ENCODE peak calls at places on chromosomes 1 and 21, in five cellular contexts. F is caudate nucleus, J is amniotic stem cell, T is fibroblast of pulmonary artery, K is immature natural killer cell. N is an unnamed sample.

GRCh38 chr21:46663754-46664153 is 28.3 kb downstream of the PRMT2 start:
- DNase-seq in F (no peak), J (no peak), T (no peak), K (no peak), N (no peak)

GRCh38 chr1:230463326-230463725 is 37.2 kb upstream of the PGBD5 start:
- DNase-seq in F (no peak), J (no peak), T (no peak), K (no peak), N (no peak)

GRCh38 chr1:51768971-51769601 is 109.4 kb downstream of the NRDC start:
- DNase-seq in F (no peak), J (peak), T (peak), K (peak), N (peak)

GRCh38 chr1:89808429-89809117 is 12.3 kb upstream of the LRRC8D start:
- DNase-seq in F (no peak), J (no peak), T (peak), K (no peak), N (no peak)

GRCh38 chr1:116122955-116123757 is 12.0 kb downstream of the MAB21L3 start:
- DNase-seq in F (no peak), J (peak), T (peak), K (no peak), N (peak)

GRCh38 chr1:213697192-213697802 is 290.5 kb upstream of the PROX1 start:
- DNase-seq in F (no peak), J (no peak), T (no peak), K (no peak), N (no peak)

GRCh38 chr1:37905624-37906196 is 41.1 kb downstream of the INPP5B start:
- DNase-seq in F (no peak), J (no peak), T (no peak), K (no peak), N (no peak)

GRCh38 chr1:82718719-82719419 is 918.1 kb downstream of the ADGRL2 start:
- DNase-seq in F (no peak), J (no peak), T (no peak), K (no peak), N (no peak)

GRCh38 chr1:17596186-17596585 is 56.7 kb downstream of the ARHGEF10L start:
- DNase-seq in F (no peak), J (no peak), T (no peak), K (no peak), N (no peak)

GRCh38 chr1:205545991-205546390 is 41.5 kb downstream of the CDK18 start:
- DNase-seq in F (no peak), J (no peak), T (no peak), K (no peak), N (no peak)

GRCh38 chr1:167720965-167721616 is 691 bp upstream of the MPZL1 start:
- DNase-seq in F (peak), J (peak), T (peak), K (no peak), N (peak)

GRCh38 chr1:207925210-207925609 is 14.3 kb upstream of the CD34 start:
- DNase-seq in F (no peak), J (peak), T (peak), K (no peak), N (peak)

GRCh38 chr1:46401964-46402626 is 8.0 kb downstream of the FAAH start:
- DNase-seq in F (peak), J (peak), T (peak), K (no peak), N (peak)

GRCh38 chr1:46575778-46576177 is 24.3 kb upstream of the KNCN start:
- DNase-seq in F (no peak), J (no peak), T (no peak), K (no peak), N (no peak)

GRCh38 chr1:61183471-61184034 is 101.2 kb downstream of the NFIA start:
- DNase-seq in F (peak), J (no peak), T (peak), K (no peak), N (peak)

GRCh38 chr1:31919591-31919990 is 18.6 kb downstream of the PTP4A2 start:
- DNase-seq in F (no peak), J (no peak), T (no peak), K (no peak), N (no peak)

GRCh38 chr1:54289939-54290233 is 89.9 kb downstream of the MRPL37 start:
- DNase-seq in F (no peak), J (no peak), T (no peak), K (no peak), N (no peak)

GRCh38 chr1:246004281-246004680 is 502.8 kb downstream of the SMYD3 start:
- DNase-seq in F (no peak), J (no peak), T (no peak), K (no peak), N (no peak)

GRCh38 chr1:85465099-85465790 is at the start of gene DDAH1:
- DNase-seq in F (no peak), J (no peak), T (peak), K (no peak), N (peak)

GRCh38 chr1:28631713-28632112 is 11.2 kb downstream of the TAF12 start:
- DNase-seq in F (no peak), J (no peak), T (no peak), K (no peak), N (no peak)

GRCh38 chr1:59814901-59815825 is at the start of gene HOOK1:
- DNase-seq in F (no peak), J (no peak), T (no peak), K (no peak), N (no peak)

GRCh38 chr1:230749635-230750034 is 2.4 kb downstream of the CAPN9 start:
- DNase-seq in F (no peak), J (no peak), T (no peak), K (no peak), N (no peak)

GRCh38 chr1:115426271-115426771 is 88.3 kb upstream of the NGF start:
- DNase-seq in F (no peak), J (peak), T (peak), K (no peak), N (peak)

GRCh38 chr1:178151831-178152230 is 57.9 kb downstream of the RASAL2 start:
- DNase-seq in F (no peak), J (no peak), T (no peak), K (no peak), N (no peak)

GRCh38 chr1:33036051-33036525 is 595 bp downstream of the AK2 start:
- DNase-seq in F (no peak), J (no peak), T (no peak), K (no peak), N (no peak)

GRCh38 chr21:44892536-44893277 is 19.2 kb upstream of the PTTG1IP start:
- DNase-seq in F (peak), J (no peak), T (peak), K (peak), N (peak)

GRCh38 chr1:212752934-212753497 is 38.6 kb downstream of the NSL1 start:
- DNase-seq in F (no peak), J (no peak), T (peak), K (no peak), N (no peak)

GRCh38 chr1:114025609-114026401 is 46.5 kb downstream of the OLFML3 start:
- DNase-seq in F (no peak), J (no peak), T (no peak), K (no peak), N (peak)

GRCh38 chr1:23191199-23191598 is 22.5 kb upstream of the LUZP1 start:
- DNase-seq in F (no peak), J (no peak), T (no peak), K (no peak), N (no peak)

GRCh38 chr1:91124290-91124975 is 102.6 kb upstream of the ZNF644 start:
- DNase-seq in F (no peak), J (no peak), T (no peak), K (no peak), N (no peak)

GRCh38 chr1:98053471-98054366 is 132.9 kb upstream of the DPYD start:
- DNase-seq in F (peak), J (peak), T (peak), K (peak), N (peak)

GRCh38 chr1:94562502-94563260 is 21.1 kb upstream of the F3 start:
- DNase-seq in F (no peak), J (no peak), T (no peak), K (no peak), N (no peak)

GRCh38 chr1:1092890-1093609 is 18.9 kb upstream of the RNF223 start:
- DNase-seq in F (no peak), J (no peak), T (no peak), K (no peak), N (no peak)